ENCODE peak calls at places on chromosomes 11 and 22, in eight cellular contexts. D is small intestine; O is heart right ventricle; T is CD8-positive, alpha-beta memory T cell; V is Peyer's patch; S is adrenal gland; F is Panc1; I is mesenchymal stem cell. E is an unnamed sample. For H3K4me1, the result is how much of the 10 kb centered on the place peaks cover.

GRCh38 chr11:118200901-118201680 is 23.7 kb downstream of the JAML start:
- DNase-seq in D (no peak), O (no peak), T (peak), V (no peak), S (no peak), F (no peak), I (no peak), E (no peak)

GRCh38 chr11:119942583-119943338 is 195.2 kb downstream of the TRIM29 start:
- DNase-seq in D (no peak), O (no peak), T (no peak), V (no peak), S (no peak), F (no peak), I (peak), E (no peak)

GRCh38 chr11:64164392-64165312 is 1.3 kb downstream of the MACROD1 start:
- DNase-seq in D (peak), O (no peak), T (no peak), V (no peak), S (peak), F (no peak), I (no peak), E (no peak)

GRCh38 chr11:14449302-14449714 is 50.3 kb downstream of the COPB1 start:
- DNase-seq in D (no peak), O (no peak), T (no peak), V (no peak), S (no peak), F (no peak), I (no peak), E (no peak)

GRCh38 chr11:73995731-73996130 is 13.1 kb upstream of the UCP2 start:
- DNase-seq in D (peak), O (no peak), T (no peak), V (peak), S (no peak), F (no peak), I (no peak), E (no peak)

GRCh38 chr11:75898871-75899270 is 83.9 kb downstream of the UVRAG start:
- DNase-seq in D (no peak), O (no peak), T (no peak), V (no peak), S (no peak), F (no peak), I (no peak), E (no peak)

GRCh38 chr11:2525941-2526807 is 81.4 kb downstream of the KCNQ1 start:
- DNase-seq in D (peak), O (no peak), T (no peak), V (peak), S (peak), F (no peak), I (no peak), E (peak)

GRCh38 chr11:118111019-118111743 is 24.4 kb upstream of the SMIM35 start:
- DNase-seq in D (peak), O (no peak), T (no peak), V (peak), S (no peak), F (no peak), I (no peak), E (no peak)

GRCh38 chr22:49667236-49667635 is 160.4 kb downstream of the BRD1 start:
- DNase-seq in D (no peak), O (peak), T (no peak), V (peak), S (no peak), F (no peak), I (no peak), E (peak)

GRCh38 chr22:33382427-33382826 is 324.2 kb upstream of the SYN3 start:
- DNase-seq in D (no peak), O (no peak), T (no peak), V (no peak), S (no peak), F (no peak), I (no peak), E (no peak)

GRCh38 chr11:34366522-34366921 is 8.7 kb upstream of the ABTB2 start:
- DNase-seq in D (peak), O (no peak), T (no peak), V (peak), S (no peak), F (no peak), I (no peak), E (peak)

GRCh38 chr11:87198266-87198881 is 160.6 kb downstream of the TMEM135 start:
- DNase-seq in D (no peak), O (no peak), T (no peak), V (no peak), S (no peak), F (no peak), I (no peak), E (no peak)

GRCh38 chr22:22666307-22667091 is 22.1 kb downstream of the GGTLC2 start:
- DNase-seq in D (peak), O (no peak), T (no peak), V (peak), S (peak), F (peak), I (no peak), E (no peak)

GRCh38 chr11:130599073-130599654 is 150.7 kb downstream of the ADAMTS15 start:
- DNase-seq in D (no peak), O (no peak), T (no peak), V (peak), S (peak), F (no peak), I (peak), E (peak)

GRCh38 chr11:106091480-106092123 is 14.1 kb downstream of the AASDHPPT start:
- DNase-seq in D (no peak), O (no peak), T (no peak), V (no peak), S (no peak), F (no peak), I (peak), E (no peak)

GRCh38 chr11:134890446-134890845 is 478.4 kb upstream of the B3GAT1 start:
- DNase-seq in D (no peak), O (no peak), T (no peak), V (no peak), S (no peak), F (no peak), I (no peak), E (no peak)

DNA sequence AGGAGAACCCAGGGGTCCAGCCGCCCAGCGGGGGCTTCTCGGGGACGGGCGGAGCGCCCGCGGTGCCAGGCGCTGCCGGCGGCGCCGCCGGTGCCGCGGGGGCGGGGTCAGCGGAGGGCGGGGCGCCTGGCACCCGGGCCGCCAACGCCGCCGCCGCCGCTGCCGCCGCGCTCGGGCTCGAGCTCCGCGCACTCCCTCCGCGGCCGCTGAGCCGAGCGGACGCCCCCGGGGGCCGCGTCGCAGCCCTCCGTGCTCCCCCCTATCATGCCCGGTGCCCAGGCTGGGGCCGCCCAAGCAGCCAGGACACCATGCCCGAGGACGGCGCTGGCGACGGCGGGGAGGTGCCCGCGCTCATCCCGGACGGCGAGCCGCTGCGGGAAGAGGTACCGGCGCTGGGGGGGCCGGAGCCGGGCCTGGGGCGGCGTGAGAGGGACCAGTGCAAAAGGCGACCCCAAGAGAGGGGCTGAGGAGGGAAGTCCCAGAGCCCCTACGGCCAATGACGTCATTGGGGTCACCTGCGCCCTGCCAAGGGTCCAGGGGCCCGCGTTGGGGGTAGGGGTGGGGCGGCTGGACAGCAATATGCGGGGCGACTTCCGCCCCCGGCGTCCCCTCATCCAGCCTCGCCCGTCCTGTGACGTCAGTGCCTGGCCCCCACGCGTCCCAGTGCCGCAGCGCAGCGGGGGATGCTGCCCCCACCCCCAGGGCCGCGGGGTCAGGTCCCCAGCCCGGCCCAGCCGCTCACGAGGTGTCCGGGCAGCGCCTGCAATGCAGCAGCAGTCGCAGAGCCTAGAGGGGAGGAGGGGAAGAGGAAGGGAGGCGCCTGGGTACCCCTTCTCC is at the start of gene TMEM151A:
- DNase-seq in D (no peak), O (no peak), T (no peak), V (no peak), S (no peak), F (no peak), I (no peak), E (peak)
- H3K4me3 ChIP-seq in D (no peak), O (peak), T (no peak), V (peak), S (no peak), F (peak), I (peak), E (peak)

DNA sequence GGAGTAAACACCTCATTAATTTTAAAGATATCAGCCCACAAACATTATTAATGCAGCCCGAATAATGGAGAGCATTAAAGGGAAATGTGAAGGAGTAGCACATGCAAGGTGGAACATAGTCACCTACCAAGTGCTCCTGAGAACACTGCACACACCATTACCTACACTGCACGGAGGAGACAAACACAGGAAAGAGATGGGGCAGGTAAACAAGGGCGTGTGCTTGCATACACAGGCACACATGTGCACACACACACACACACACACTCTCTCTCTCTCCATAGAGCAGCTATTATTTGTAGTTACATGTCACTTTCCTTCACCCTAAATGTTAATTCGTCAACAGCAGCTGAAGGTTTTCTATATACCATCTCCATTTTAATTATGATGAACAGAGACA is 30.2 kb downstream of the HTR3B start:
- DNase-seq in D (no peak), O (no peak), T (no peak), V (no peak), S (no peak), F (no peak), I (no peak), E (no peak)
- H3K27ac ChIP-seq in D (no peak), O (no peak), T (no peak), V (no peak), S (no peak), F (no peak), I (no peak), E (no peak)

GRCh38 chr11:27873664-27874063 is 173.4 kb upstream of the BDNF start:
- DNase-seq in D (no peak), O (no peak), T (no peak), V (no peak), S (no peak), F (no peak), I (no peak), E (no peak)
- H3K4me1 ChIP-seq in D (under half), O (under half), T (under half), V (under half), S (under half), F (under half), I (under half), E (under half)

GRCh38 chr11:35811783-35812182 is 132.1 kb upstream of the LDLRAD3 start:
- DNase-seq in D (no peak), O (no peak), T (no peak), V (no peak), S (no peak), F (no peak), I (no peak), E (no peak)

GRCh38 chr11:35812850-35813249 is 131.0 kb upstream of the LDLRAD3 start:
- DNase-seq in D (no peak), O (peak), T (no peak), V (no peak), S (peak), F (no peak), I (no peak), E (peak)

GRCh38 chr11:35809561-35809960 is 134.3 kb upstream of the LDLRAD3 start:
- DNase-seq in D (no peak), O (no peak), T (no peak), V (no peak), S (no peak), F (no peak), I (no peak), E (no peak)

GRCh38 chr11:35814026-35814425 is 129.8 kb upstream of the LDLRAD3 start:
- DNase-seq in D (no peak), O (no peak), T (no peak), V (no peak), S (no peak), F (no peak), I (no peak), E (no peak)

GRCh38 chr11:35810045-35810444 is 133.8 kb upstream of the LDLRAD3 start:
- DNase-seq in D (no peak), O (no peak), T (no peak), V (no peak), S (no peak), F (no peak), I (no peak), E (no peak)
- H3K4me3 ChIP-seq in D (no peak), O (no peak), T (no peak), V (no peak), S (no peak), F (no peak), I (no peak), E (no peak)

DNA sequence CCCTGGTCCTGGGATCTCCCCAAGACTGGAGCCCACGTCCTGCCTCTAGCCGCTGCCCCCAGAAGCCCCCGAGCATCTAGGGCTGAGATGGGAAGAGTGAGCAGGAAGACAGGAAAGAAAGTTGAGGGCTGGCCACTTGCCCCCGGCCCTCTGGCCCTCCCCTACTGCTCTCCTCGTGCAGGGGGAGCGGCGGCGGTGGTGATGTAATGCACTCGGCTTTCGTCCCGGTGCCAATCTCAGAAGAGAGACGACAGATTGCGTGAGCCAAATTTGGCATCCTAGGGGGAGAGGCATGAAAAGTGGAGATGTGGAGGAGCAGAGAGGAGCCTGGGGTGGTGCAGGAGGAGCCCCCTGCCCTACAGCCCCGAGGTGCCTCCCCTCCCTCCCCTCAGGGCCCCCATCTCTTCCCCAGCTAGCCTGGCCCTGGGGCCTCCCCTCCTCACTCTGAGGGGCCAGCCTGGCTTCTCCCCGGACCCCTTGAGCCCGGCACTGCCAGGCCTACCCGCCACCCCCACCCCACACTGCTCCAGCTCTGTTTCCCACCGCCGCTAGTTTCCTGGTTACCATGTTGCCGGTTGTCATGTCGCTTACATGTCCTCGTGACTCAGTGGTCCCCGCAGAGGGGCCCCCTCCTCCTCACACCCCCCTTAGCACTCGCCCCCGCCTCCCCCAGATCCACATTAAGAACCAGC is 2.5 kb downstream of the KCNJ4 start:
- DNase-seq in D (no peak), O (peak), T (no peak), V (no peak), S (no peak), F (no peak), I (no peak), E (peak)
- H3K27ac ChIP-seq in D (no peak), O (peak), T (no peak), V (no peak), S (no peak), F (no peak), I (no peak), E (peak)

E was measured in right cardiac atrium.